ENCODE peak calls at places on chromosomes 11 and 22, in eight cellular contexts. One of them, this sample, is unnamed.

GRCh38 chr11:93922830-93923229 is 72.4 kb upstream of the VSTM5 start:
- DNase-seq in activated CD4-positive, alpha-beta T cell treated with anti-CD3 and anti-CD28 coated beads for 24 hours: no peak
- DNase-seq in stimulated activated CD4-positive, alpha-beta T cell treated with anti-CD3 and anti-CD28 coated beads, TNF-alpha, amount 100 ng/mL, for 48 hours: no peak
- DNase-seq in amniotic stem cell: no peak
- DNase-seq in AG09309: no peak
- DNase-seq in KBM-7: no peak
- DNase-seq in activated effector memory CD4-positive, alpha-beta T cell treated with anti-CD3 and anti-CD28 coated beads, Interleukin-2, amount 50 U/mL, for 16 hours: no peak
- DNase-seq in left ventricle myocardium inferior: no peak
- DNase-seq in this sample: no peak

GRCh38 chr11:10926801-10927200 is 68.9 kb upstream of the ZBED5 start:
- DNase-seq in activated CD4-positive, alpha-beta T cell treated with anti-CD3 and anti-CD28 coated beads for 24 hours: no peak
- DNase-seq in stimulated activated CD4-positive, alpha-beta T cell treated with anti-CD3 and anti-CD28 coated beads, TNF-alpha, amount 100 ng/mL, for 48 hours: no peak
- DNase-seq in amniotic stem cell: no peak
- DNase-seq in AG09309: no peak
- DNase-seq in KBM-7: no peak
- DNase-seq in activated effector memory CD4-positive, alpha-beta T cell treated with anti-CD3 and anti-CD28 coated beads, Interleukin-2, amount 50 U/mL, for 16 hours: no peak
- DNase-seq in left ventricle myocardium inferior: no peak
- DNase-seq in this sample: no peak

GRCh38 chr11:131195801-131196517 is 174.5 kb upstream of the NTM start:
- DNase-seq in activated CD4-positive, alpha-beta T cell treated with anti-CD3 and anti-CD28 coated beads for 24 hours: no peak
- DNase-seq in stimulated activated CD4-positive, alpha-beta T cell treated with anti-CD3 and anti-CD28 coated beads, TNF-alpha, amount 100 ng/mL, for 48 hours: no peak
- DNase-seq in amniotic stem cell: no peak
- DNase-seq in AG09309: peak; percentile 4
- DNase-seq in KBM-7: no peak
- DNase-seq in activated effector memory CD4-positive, alpha-beta T cell treated with anti-CD3 and anti-CD28 coated beads, Interleukin-2, amount 50 U/mL, for 16 hours: no peak
- DNase-seq in left ventricle myocardium inferior: peak; percentile 57
- DNase-seq in this sample: peak; percentile 30

GRCh38 chr22:29727248-29727551 is 7.4 kb downstream of the CABP7 start:
- DNase-seq in activated CD4-positive, alpha-beta T cell treated with anti-CD3 and anti-CD28 coated beads for 24 hours: no peak
- DNase-seq in stimulated activated CD4-positive, alpha-beta T cell treated with anti-CD3 and anti-CD28 coated beads, TNF-alpha, amount 100 ng/mL, for 48 hours: no peak
- DNase-seq in amniotic stem cell: no peak
- DNase-seq in AG09309: no peak
- DNase-seq in KBM-7: no peak
- DNase-seq in activated effector memory CD4-positive, alpha-beta T cell treated with anti-CD3 and anti-CD28 coated beads, Interleukin-2, amount 50 U/mL, for 16 hours: no peak
- DNase-seq in left ventricle myocardium inferior: peak; percentile 37
- DNase-seq in this sample: peak; percentile 64

GRCh38 chr11:59550842-59551650 is 39.7 kb downstream of the OR4D9 start:
- DNase-seq in activated CD4-positive, alpha-beta T cell treated with anti-CD3 and anti-CD28 coated beads for 24 hours: peak; percentile 76
- DNase-seq in stimulated activated CD4-positive, alpha-beta T cell treated with anti-CD3 and anti-CD28 coated beads, TNF-alpha, amount 100 ng/mL, for 48 hours: peak; percentile 83
- DNase-seq in amniotic stem cell: peak; percentile 80
- DNase-seq in AG09309: peak; percentile 75
- DNase-seq in KBM-7: peak; percentile 92
- DNase-seq in activated effector memory CD4-positive, alpha-beta T cell treated with anti-CD3 and anti-CD28 coated beads, Interleukin-2, amount 50 U/mL, for 16 hours: peak; percentile 90
- DNase-seq in left ventricle myocardium inferior: peak; percentile 64
- DNase-seq in this sample: peak; percentile 93

GRCh38 chr11:702731-703461 is 3.1 kb upstream of the EPS8L2 start:
- DNase-seq in activated CD4-positive, alpha-beta T cell treated with anti-CD3 and anti-CD28 coated beads for 24 hours: no peak
- DNase-seq in stimulated activated CD4-positive, alpha-beta T cell treated with anti-CD3 and anti-CD28 coated beads, TNF-alpha, amount 100 ng/mL, for 48 hours: no peak
- DNase-seq in amniotic stem cell: no peak
- DNase-seq in AG09309: no peak
- DNase-seq in KBM-7: no peak
- DNase-seq in activated effector memory CD4-positive, alpha-beta T cell treated with anti-CD3 and anti-CD28 coated beads, Interleukin-2, amount 50 U/mL, for 16 hours: no peak
- DNase-seq in left ventricle myocardium inferior: no peak
- DNase-seq in this sample: no peak

GRCh38 chr11:37710031-37710430 is 1112.0 kb upstream of the RAG2 start:
- DNase-seq in activated CD4-positive, alpha-beta T cell treated with anti-CD3 and anti-CD28 coated beads for 24 hours: no peak
- DNase-seq in stimulated activated CD4-positive, alpha-beta T cell treated with anti-CD3 and anti-CD28 coated beads, TNF-alpha, amount 100 ng/mL, for 48 hours: no peak
- DNase-seq in amniotic stem cell: no peak
- DNase-seq in AG09309: peak; percentile 13
- DNase-seq in KBM-7: no peak
- DNase-seq in activated effector memory CD4-positive, alpha-beta T cell treated with anti-CD3 and anti-CD28 coated beads, Interleukin-2, amount 50 U/mL, for 16 hours: no peak
- DNase-seq in left ventricle myocardium inferior: no peak
- DNase-seq in this sample: no peak

GRCh38 chr22:30121988-30122387 is 41.7 kb downstream of the HORMAD2 start:
- DNase-seq in activated CD4-positive, alpha-beta T cell treated with anti-CD3 and anti-CD28 coated beads for 24 hours: no peak
- DNase-seq in stimulated activated CD4-positive, alpha-beta T cell treated with anti-CD3 and anti-CD28 coated beads, TNF-alpha, amount 100 ng/mL, for 48 hours: peak; percentile 9
- DNase-seq in amniotic stem cell: no peak
- DNase-seq in AG09309: no peak
- DNase-seq in KBM-7: no peak
- DNase-seq in activated effector memory CD4-positive, alpha-beta T cell treated with anti-CD3 and anti-CD28 coated beads, Interleukin-2, amount 50 U/mL, for 16 hours: no peak
- DNase-seq in left ventricle myocardium inferior: no peak
- DNase-seq in this sample: no peak

GRCh38 chr11:3614742-3615171 is 27.0 kb downstream of the ART5 start:
- DNase-seq in activated CD4-positive, alpha-beta T cell treated with anti-CD3 and anti-CD28 coated beads for 24 hours: peak; percentile 45
- DNase-seq in stimulated activated CD4-positive, alpha-beta T cell treated with anti-CD3 and anti-CD28 coated beads, TNF-alpha, amount 100 ng/mL, for 48 hours: peak; percentile 32
- DNase-seq in amniotic stem cell: no peak
- DNase-seq in AG09309: no peak
- DNase-seq in KBM-7: peak; percentile 79
- DNase-seq in activated effector memory CD4-positive, alpha-beta T cell treated with anti-CD3 and anti-CD28 coated beads, Interleukin-2, amount 50 U/mL, for 16 hours: peak; percentile 78
- DNase-seq in left ventricle myocardium inferior: no peak
- DNase-seq in this sample: peak; percentile 59

GRCh38 chr11:132588366-132588765 is 943.9 kb downstream of the OPCML start:
- DNase-seq in activated CD4-positive, alpha-beta T cell treated with anti-CD3 and anti-CD28 coated beads for 24 hours: no peak
- DNase-seq in stimulated activated CD4-positive, alpha-beta T cell treated with anti-CD3 and anti-CD28 coated beads, TNF-alpha, amount 100 ng/mL, for 48 hours: no peak
- DNase-seq in amniotic stem cell: no peak
- DNase-seq in AG09309: peak; percentile 2
- DNase-seq in KBM-7: no peak
- DNase-seq in activated effector memory CD4-positive, alpha-beta T cell treated with anti-CD3 and anti-CD28 coated beads, Interleukin-2, amount 50 U/mL, for 16 hours: no peak
- DNase-seq in left ventricle myocardium inferior: no peak
- DNase-seq in this sample: no peak

GRCh38 chr11:115660072-115660805 is 156.0 kb upstream of the CADM1 start:
- DNase-seq in activated CD4-positive, alpha-beta T cell treated with anti-CD3 and anti-CD28 coated beads for 24 hours: no peak
- DNase-seq in stimulated activated CD4-positive, alpha-beta T cell treated with anti-CD3 and anti-CD28 coated beads, TNF-alpha, amount 100 ng/mL, for 48 hours: no peak
- DNase-seq in amniotic stem cell: no peak
- DNase-seq in AG09309: no peak
- DNase-seq in KBM-7: no peak
- DNase-seq in activated effector memory CD4-positive, alpha-beta T cell treated with anti-CD3 and anti-CD28 coated beads, Interleukin-2, amount 50 U/mL, for 16 hours: no peak
- DNase-seq in left ventricle myocardium inferior: no peak
- DNase-seq in this sample: no peak

GRCh38 chr11:9972917-9973504 is 309.1 kb downstream of the SWAP70 start:
- DNase-seq in activated CD4-positive, alpha-beta T cell treated with anti-CD3 and anti-CD28 coated beads for 24 hours: no peak
- DNase-seq in stimulated activated CD4-positive, alpha-beta T cell treated with anti-CD3 and anti-CD28 coated beads, TNF-alpha, amount 100 ng/mL, for 48 hours: no peak
- DNase-seq in amniotic stem cell: no peak
- DNase-seq in AG09309: peak; percentile 40
- DNase-seq in KBM-7: peak; percentile 71
- DNase-seq in activated effector memory CD4-positive, alpha-beta T cell treated with anti-CD3 and anti-CD28 coated beads, Interleukin-2, amount 50 U/mL, for 16 hours: no peak
- DNase-seq in left ventricle myocardium inferior: no peak
- DNase-seq in this sample: no peak

GRCh38 chr11:100753562-100753961 is 66.5 kb downstream of the ARHGAP42 start:
- DNase-seq in activated CD4-positive, alpha-beta T cell treated with anti-CD3 and anti-CD28 coated beads for 24 hours: no peak
- DNase-seq in stimulated activated CD4-positive, alpha-beta T cell treated with anti-CD3 and anti-CD28 coated beads, TNF-alpha, amount 100 ng/mL, for 48 hours: no peak
- DNase-seq in amniotic stem cell: no peak
- DNase-seq in AG09309: no peak
- DNase-seq in KBM-7: no peak
- DNase-seq in activated effector memory CD4-positive, alpha-beta T cell treated with anti-CD3 and anti-CD28 coated beads, Interleukin-2, amount 50 U/mL, for 16 hours: no peak
- DNase-seq in left ventricle myocardium inferior: no peak
- DNase-seq in this sample: no peak

GRCh38 chr11:64317325-64317960 is at the start of gene TRMT112:
- DNase-seq in activated CD4-positive, alpha-beta T cell treated with anti-CD3 and anti-CD28 coated beads for 24 hours: peak; percentile 92
- DNase-seq in stimulated activated CD4-positive, alpha-beta T cell treated with anti-CD3 and anti-CD28 coated beads, TNF-alpha, amount 100 ng/mL, for 48 hours: peak; percentile 95
- DNase-seq in amniotic stem cell: peak; percentile 91
- DNase-seq in AG09309: peak; percentile 92
- DNase-seq in KBM-7: peak; percentile 98
- DNase-seq in activated effector memory CD4-positive, alpha-beta T cell treated with anti-CD3 and anti-CD28 coated beads, Interleukin-2, amount 50 U/mL, for 16 hours: peak; percentile 98
- DNase-seq in left ventricle myocardium inferior: peak; percentile 94
- DNase-seq in this sample: peak; percentile 95

GRCh38 chr11:58058276-58059010 is 27.7 kb downstream of the OR6Q1 start:
- DNase-seq in activated CD4-positive, alpha-beta T cell treated with anti-CD3 and anti-CD28 coated beads for 24 hours: no peak
- DNase-seq in stimulated activated CD4-positive, alpha-beta T cell treated with anti-CD3 and anti-CD28 coated beads, TNF-alpha, amount 100 ng/mL, for 48 hours: no peak
- DNase-seq in amniotic stem cell: no peak
- DNase-seq in AG09309: no peak
- DNase-seq in KBM-7: no peak
- DNase-seq in activated effector memory CD4-positive, alpha-beta T cell treated with anti-CD3 and anti-CD28 coated beads, Interleukin-2, amount 50 U/mL, for 16 hours: no peak
- DNase-seq in left ventricle myocardium inferior: no peak
- DNase-seq in this sample: peak; percentile 48

GRCh38 chr11:93741882-93742226 is 382 bp downstream of the C11orf54 start:
- DNase-seq in activated CD4-positive, alpha-beta T cell treated with anti-CD3 and anti-CD28 coated beads for 24 hours: no peak
- DNase-seq in stimulated activated CD4-positive, alpha-beta T cell treated with anti-CD3 and anti-CD28 coated beads, TNF-alpha, amount 100 ng/mL, for 48 hours: no peak
- DNase-seq in amniotic stem cell: peak; percentile 25
- DNase-seq in AG09309: peak; percentile 17
- DNase-seq in KBM-7: no peak
- DNase-seq in activated effector memory CD4-positive, alpha-beta T cell treated with anti-CD3 and anti-CD28 coated beads, Interleukin-2, amount 50 U/mL, for 16 hours: no peak
- DNase-seq in left ventricle myocardium inferior: no peak
- DNase-seq in this sample: peak; percentile 65

GRCh38 chr22:29218758-29219408 is 13.2 kb downstream of the EMID1 start:
- DNase-seq in activated CD4-positive, alpha-beta T cell treated with anti-CD3 and anti-CD28 coated beads for 24 hours: no peak
- DNase-seq in stimulated activated CD4-positive, alpha-beta T cell treated with anti-CD3 and anti-CD28 coated beads, TNF-alpha, amount 100 ng/mL, for 48 hours: no peak
- DNase-seq in amniotic stem cell: no peak
- DNase-seq in AG09309: no peak
- DNase-seq in KBM-7: no peak
- DNase-seq in activated effector memory CD4-positive, alpha-beta T cell treated with anti-CD3 and anti-CD28 coated beads, Interleukin-2, amount 50 U/mL, for 16 hours: no peak
- DNase-seq in left ventricle myocardium inferior: no peak
- DNase-seq in this sample: no peak

GRCh38 chr11:46719048-46719542 is at the start of gene F2:
- DNase-seq in activated CD4-positive, alpha-beta T cell treated with anti-CD3 and anti-CD28 coated beads for 24 hours: no peak
- DNase-seq in stimulated activated CD4-positive, alpha-beta T cell treated with anti-CD3 and anti-CD28 coated beads, TNF-alpha, amount 100 ng/mL, for 48 hours: no peak
- DNase-seq in amniotic stem cell: no peak
- DNase-seq in AG09309: no peak
- DNase-seq in KBM-7: no peak
- DNase-seq in activated effector memory CD4-positive, alpha-beta T cell treated with anti-CD3 and anti-CD28 coated beads, Interleukin-2, amount 50 U/mL, for 16 hours: no peak
- DNase-seq in left ventricle myocardium inferior: no peak
- DNase-seq in this sample: no peak

GRCh38 chr11:44950036-44950624 is 553 bp downstream of the TP53I11 start:
- DNase-seq in activated CD4-positive, alpha-beta T cell treated with anti-CD3 and anti-CD28 coated beads for 24 hours: no peak
- DNase-seq in stimulated activated CD4-positive, alpha-beta T cell treated with anti-CD3 and anti-CD28 coated beads, TNF-alpha, amount 100 ng/mL, for 48 hours: peak; percentile 20
- DNase-seq in amniotic stem cell: no peak
- DNase-seq in AG09309: no peak
- DNase-seq in KBM-7: no peak
- DNase-seq in activated effector memory CD4-positive, alpha-beta T cell treated with anti-CD3 and anti-CD28 coated beads, Interleukin-2, amount 50 U/mL, for 16 hours: peak; percentile 75
- DNase-seq in left ventricle myocardium inferior: no peak
- DNase-seq in this sample: peak; percentile 34

GRCh38 chr11:101835465-101836063 is 79.2 kb upstream of the CEP126 start:
- DNase-seq in activated CD4-positive, alpha-beta T cell treated with anti-CD3 and anti-CD28 coated beads for 24 hours: no peak
- DNase-seq in stimulated activated CD4-positive, alpha-beta T cell treated with anti-CD3 and anti-CD28 coated beads, TNF-alpha, amount 100 ng/mL, for 48 hours: no peak
- DNase-seq in amniotic stem cell: no peak
- DNase-seq in AG09309: no peak
- DNase-seq in KBM-7: no peak
- DNase-seq in activated effector memory CD4-positive, alpha-beta T cell treated with anti-CD3 and anti-CD28 coated beads, Interleukin-2, amount 50 U/mL, for 16 hours: no peak
- DNase-seq in left ventricle myocardium inferior: no peak
- DNase-seq in this sample: no peak

This sample was measured in SJCRH30.